ENCODE peak calls at places on chromosomes 7 and 10, in ten cellular contexts. X is stimulated activated CD4-positive, alpha-beta T cell treated with anti-CD3 and anti-CD28 coated beads, Interleukin-2, amount 100 ng/mL, for 48 hours; I is ELR; M is hypothalamus; N is CD4-positive, alpha-beta T cell; P is AG09319; D is putamen; R is upper lobe of right lung; K is GM12891; Z is activated CD4-positive, alpha-beta T cell treated with anti-CD3 and anti-CD28 coated beads, Interleukin-2, amount 50 U/mL, for 1 hour. O is an unnamed sample.

GRCh38 chr10:96509017-96509641 is 4.6 kb downstream of the TLL2 start:
- DNase-seq in X (no peak), I (peak; percentile 47), M (no peak), N (no peak), P (no peak), D (no peak), R (no peak), K (no peak), Z (no peak), O (peak; percentile 78)

GRCh38 chr10:6299234-6299633 is 96.5 kb downstream of the PFKFB3 start:
- DNase-seq in X (no peak), I (peak; percentile 45), M (no peak), N (no peak), P (no peak), D (peak; percentile 22), R (no peak), K (no peak), Z (no peak), O (no peak)

GRCh38 chr7:30142710-30143109 is 7.9 kb downstream of the MTURN start:
- DNase-seq in X (no peak), I (peak; percentile 68), M (no peak), N (no peak), P (peak; percentile 22), D (no peak), R (peak; percentile 70), K (no peak), Z (no peak), O (peak; percentile 19)

GRCh38 chr10:126945351-126946035 is 40.3 kb downstream of the DOCK1 start:
- DNase-seq in X (no peak), I (peak; percentile 24), M (no peak), N (no peak), P (no peak), D (no peak), R (no peak), K (no peak), Z (no peak), O (no peak)

GRCh38 chr10:323651-324293 is 188.5 kb downstream of the ZMYND11 start:
- DNase-seq in X (peak; percentile 24), I (peak; percentile 97), M (no peak), N (no peak), P (peak; percentile 93), D (peak; percentile 63), R (peak; percentile 77), K (peak; percentile 69), Z (peak; percentile 33), O (peak; percentile 97)

GRCh38 chr7:106018566-106019338 is 55.7 kb downstream of the CDHR3 start:
- DNase-seq in X (no peak), I (no peak), M (no peak), N (no peak), P (no peak), D (no peak), R (no peak), K (no peak), Z (no peak), O (peak; percentile 70)

GRCh38 chr7:92042056-92042737 is 92.1 kb downstream of the CYP51A1 start:
- DNase-seq in X (no peak), I (no peak), M (no peak), N (no peak), P (no peak), D (no peak), R (no peak), K (no peak), Z (no peak), O (no peak)

GRCh38 chr7:157670490-157671357 is 333.9 kb downstream of the DNAJB6 start:
- DNase-seq in X (no peak), I (no peak), M (no peak), N (no peak), P (no peak), D (no peak), R (no peak), K (no peak), Z (no peak), O (no peak)

GRCh38 chr10:71394926-71395562 is 1.7 kb upstream of the CDH23 start:
- DNase-seq in X (no peak), I (no peak), M (no peak), N (no peak), P (no peak), D (no peak), R (peak; percentile 34), K (no peak), Z (no peak), O (no peak)

GRCh38 chr7:140746751-140747150 is 50.2 kb downstream of the NDUFB2 start:
- DNase-seq in X (no peak), I (no peak), M (no peak), N (no peak), P (no peak), D (no peak), R (no peak), K (no peak), Z (no peak), O (no peak)

GRCh38 chr10:128263891-128264688 is 137.9 kb upstream of the MKI67 start:
- DNase-seq in X (peak; percentile 51), I (peak; percentile 30), M (peak; percentile 74), N (no peak), P (peak; percentile 1), D (peak; percentile 30), R (peak; percentile 78), K (no peak), Z (peak; percentile 36), O (peak; percentile 25)

GRCh38 chr7:105677803-105678583 is 96.7 kb upstream of the EFCAB10 start:
- DNase-seq in X (peak; percentile 32), I (no peak), M (no peak), N (peak; percentile 32), P (no peak), D (no peak), R (no peak), K (no peak), Z (peak; percentile 53), O (no peak)

GRCh38 chr10:27612615-27613014 is 108.5 kb downstream of the RAB18 start:
- DNase-seq in X (no peak), I (no peak), M (no peak), N (no peak), P (no peak), D (no peak), R (no peak), K (no peak), Z (no peak), O (no peak)

GRCh38 chr10:55137063-55137462 is 336.0 kb upstream of the PCDH15 start:
- DNase-seq in X (no peak), I (no peak), M (no peak), N (no peak), P (no peak), D (no peak), R (no peak), K (no peak), Z (no peak), O (no peak)

O was measured in IMR-90.